ENCODE peak calls at places on chromosomes 12 and 14, in seven cellular contexts. G is thyroid gland, Q is PC-9, O is keratinocyte, X is thoracic aorta, C is adrenal gland, I is tibial artery. E is an unnamed sample. For H3K36me3 and H3K4me1, the result is how much of the 10 kb centered on the place peaks cover.

GRCh38 chr14:55160989-55161388 is 30.4 kb downstream of the DLGAP5 start:
- DNase-seq in G (no peak), Q (no peak), O (no peak), X (no peak), C (no peak), I (no peak), E (no peak)

GRCh38 chr14:52439476-52439875 is 112.8 kb downstream of the TXNDC16 start:
- DNase-seq in G (no peak), Q (no peak), O (no peak), X (no peak), C (no peak), I (no peak), E (no peak)

GRCh38 chr12:3186546-3187237 is 109.5 kb downstream of the TSPAN9 start:
- DNase-seq in G (peak), Q (no peak), O (no peak), X (no peak), C (no peak), I (no peak), E (no peak)

GRCh38 chr12:92398565-92399309 is 253.1 kb upstream of the BTG1 start:
- DNase-seq in G (no peak), Q (no peak), O (no peak), X (no peak), C (no peak), I (no peak), E (no peak)

GRCh38 chr12:11728154-11728755 is 78.8 kb downstream of the ETV6 start:
- DNase-seq in G (no peak), Q (no peak), O (no peak), X (no peak), C (no peak), I (no peak), E (no peak)

GRCh38 chr12:93507151-93507550 is 39.8 kb downstream of the MRPL42 start:
- DNase-seq in G (no peak), Q (no peak), O (no peak), X (no peak), C (no peak), I (no peak), E (no peak)

GRCh38 chr12:27119797-27120196 is 37.4 kb upstream of the C12orf71 start:
- DNase-seq in G (no peak), Q (no peak), O (no peak), X (no peak), C (no peak), I (no peak), E (no peak)

GRCh38 chr12:113903381-113903863 is 62.7 kb downstream of the RBM19 start:
- DNase-seq in G (no peak), Q (no peak), O (no peak), X (no peak), C (no peak), I (no peak), E (no peak)

GRCh38 chr12:2551097-2551496 is 243.7 kb upstream of the FKBP4 start:
- DNase-seq in G (no peak), Q (no peak), O (no peak), X (no peak), C (no peak), I (no peak), E (no peak)

GRCh38 chr14:101823511-101824120 is 62.1 kb downstream of the PPP2R5C start:
- DNase-seq in G (no peak), Q (no peak), O (no peak), X (no peak), C (no peak), I (no peak), E (peak)

GRCh38 chr14:83559721-83560120 is 1970.2 kb upstream of the FLRT2 start:
- DNase-seq in G (no peak), Q (no peak), O (no peak), X (no peak), C (no peak), I (no peak), E (no peak)

GRCh38 chr14:36518586-36519430 is 1.2 kb downstream of the NKX2-1 start:
- DNase-seq in G (no peak), Q (no peak), O (no peak), X (no peak), C (no peak), I (no peak), E (no peak)

GRCh38 chr12:42372154-42372791 is 46.3 kb downstream of the PPHLN1 start:
- DNase-seq in G (no peak), Q (peak), O (no peak), X (no peak), C (no peak), I (no peak), E (no peak)

GRCh38 chr12:109710279-109710746 is 3.3 kb upstream of the FAM222A start:
- DNase-seq in G (no peak), Q (no peak), O (no peak), X (no peak), C (no peak), I (no peak), E (no peak)

GRCh38 chr12:19771858-19772257 is 332.6 kb downstream of the AEBP2 start:
- DNase-seq in G (no peak), Q (no peak), O (no peak), X (no peak), C (no peak), I (no peak), E (no peak)

GRCh38 chr14:74579447-74580274 is 32.4 kb downstream of the LTBP2 start:
- DNase-seq in G (no peak), Q (peak), O (peak), X (no peak), C (no peak), I (no peak), E (no peak)

GRCh38 chr14:33457617-33458016 is 493.3 kb downstream of the EGLN3 start:
- DNase-seq in G (no peak), Q (no peak), O (no peak), X (no peak), C (no peak), I (no peak), E (no peak)

GRCh38 chr12:70692681-70693288 is 55.6 kb upstream of the PTPRB start:
- DNase-seq in G (no peak), Q (no peak), O (no peak), X (no peak), C (no peak), I (no peak), E (no peak)

GRCh38 chr14:102016420-102017090 is 52.2 kb downstream of the DYNC1H1 start:
- DNase-seq in G (no peak), Q (no peak), O (no peak), X (no peak), C (no peak), I (no peak), E (no peak)

GRCh38 chr12:123200414-123200813 is 32.5 kb downstream of the MPHOSPH9 start:
- DNase-seq in G (no peak), Q (no peak), O (no peak), X (no peak), C (no peak), I (no peak), E (no peak)
- H3K36me3 ChIP-seq in G (under half), Q (under half), O (under half), X (under half), C (under half), I (under half), E (under half)

DNA sequence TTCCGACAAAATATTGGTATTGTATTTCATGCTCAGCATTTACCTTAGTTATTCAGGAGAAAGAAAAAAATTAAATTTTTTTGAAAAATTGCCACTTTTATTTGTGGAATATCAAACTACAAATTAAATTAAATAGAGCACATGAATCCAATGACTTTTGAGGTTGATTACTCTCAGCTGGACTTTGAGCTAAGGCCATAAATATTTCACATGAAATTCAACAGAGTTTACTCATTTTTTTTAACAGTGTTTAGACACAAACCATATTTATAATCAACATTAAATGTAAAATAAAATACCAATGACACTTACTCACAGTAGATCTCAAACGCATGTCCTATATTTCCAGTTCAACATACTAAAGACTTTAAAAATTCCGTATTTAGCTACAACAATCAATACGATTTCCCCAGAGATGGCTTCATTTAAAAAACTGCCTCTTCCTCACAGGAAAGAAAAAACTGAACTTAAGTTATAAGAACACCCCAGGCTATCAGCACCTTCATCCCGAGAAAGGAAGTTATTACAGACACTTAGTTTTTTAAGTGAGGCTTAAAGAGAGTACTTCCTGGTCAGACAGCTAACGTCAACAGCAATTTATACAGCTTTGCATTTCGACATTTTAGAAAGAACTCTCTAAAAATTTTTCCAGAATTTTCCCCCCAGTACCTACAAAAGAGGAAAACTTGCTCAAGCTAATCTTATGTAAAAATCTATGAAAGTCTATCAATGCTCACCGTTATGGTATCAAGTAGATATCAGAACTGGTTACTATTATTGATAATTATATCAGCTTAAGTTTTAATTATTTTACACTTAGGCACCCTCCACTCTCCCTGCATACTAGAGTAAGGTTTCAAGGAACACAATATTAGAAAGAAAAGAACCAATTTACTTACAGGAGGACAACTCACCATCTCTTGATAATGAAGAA is 13.8 kb downstream of the TAOK3 start:
- DNase-seq in G (no peak), Q (no peak), O (no peak), X (no peak), C (no peak), I (no peak), E (no peak)
- H3K4me3 ChIP-seq in G (no peak), Q (no peak), O (no peak), X (peak), C (no peak), I (no peak), E (peak)

GRCh38 chr14:54133896-54134295 is 177.3 kb upstream of the BMP4 start:
- DNase-seq in G (peak), Q (peak), O (no peak), X (no peak), C (peak), I (no peak), E (no peak)

GRCh38 chr14:54135804-54136280 is 179.2 kb upstream of the BMP4 start:
- DNase-seq in G (no peak), Q (no peak), O (no peak), X (no peak), C (no peak), I (no peak), E (no peak)

GRCh38 chr14:54138024-54138353 is 181.4 kb upstream of the BMP4 start:
- DNase-seq in G (no peak), Q (no peak), O (no peak), X (no peak), C (no peak), I (no peak), E (no peak)

GRCh38 chr14:54136894-54137665 is 180.5 kb upstream of the BMP4 start:
- DNase-seq in G (peak), Q (no peak), O (no peak), X (no peak), C (no peak), I (no peak), E (no peak)

DNA sequence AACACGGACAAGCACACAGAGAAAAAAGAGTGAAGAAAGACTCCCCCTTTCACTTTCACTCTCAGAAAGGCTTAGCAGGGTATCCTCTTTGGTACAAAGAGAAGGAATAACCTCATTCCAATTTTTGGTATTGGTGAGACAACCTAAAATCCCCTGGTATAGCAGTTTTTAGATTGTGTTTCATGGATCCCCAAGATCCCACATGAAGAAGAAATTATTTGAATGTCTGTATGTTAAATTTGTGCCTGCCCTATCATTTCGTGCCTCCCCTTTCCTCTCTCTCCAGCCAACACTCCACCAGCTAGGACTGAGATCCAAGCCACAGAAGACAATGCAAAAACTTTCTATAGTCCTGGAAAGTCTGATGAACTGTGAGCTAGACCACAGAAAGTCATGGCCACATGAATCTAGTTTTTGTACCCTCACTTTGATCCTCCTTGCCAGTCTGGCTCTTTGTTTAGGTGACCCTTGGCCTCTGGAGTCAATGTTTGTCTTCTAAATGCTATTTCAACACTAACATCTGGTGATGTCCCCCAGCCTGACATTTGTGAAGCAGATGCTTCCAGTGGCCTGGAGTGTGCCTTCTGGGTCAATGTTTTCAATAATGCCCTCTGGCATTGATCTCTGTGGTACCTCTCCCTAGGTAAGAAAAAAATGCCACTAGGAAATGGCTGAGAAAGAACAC is 181.9 kb upstream of the BMP4 start:
- DNase-seq in G (no peak), Q (no peak), O (no peak), X (no peak), C (no peak), I (no peak), E (no peak)
- H3K4me1 ChIP-seq in G (under half), Q (under half), O (under half), X (under half), C (under half), I (under half), E (under half)

GRCh38 chr12:4379410-4379809 is at the start of gene FGF23:
- DNase-seq in G (peak), Q (peak), O (no peak), X (no peak), C (no peak), I (no peak), E (no peak)
- H3K36me3 ChIP-seq in G (under half), Q (under half), O (under half), X (under half), C (under half), I (under half), E (under half)

DNA sequence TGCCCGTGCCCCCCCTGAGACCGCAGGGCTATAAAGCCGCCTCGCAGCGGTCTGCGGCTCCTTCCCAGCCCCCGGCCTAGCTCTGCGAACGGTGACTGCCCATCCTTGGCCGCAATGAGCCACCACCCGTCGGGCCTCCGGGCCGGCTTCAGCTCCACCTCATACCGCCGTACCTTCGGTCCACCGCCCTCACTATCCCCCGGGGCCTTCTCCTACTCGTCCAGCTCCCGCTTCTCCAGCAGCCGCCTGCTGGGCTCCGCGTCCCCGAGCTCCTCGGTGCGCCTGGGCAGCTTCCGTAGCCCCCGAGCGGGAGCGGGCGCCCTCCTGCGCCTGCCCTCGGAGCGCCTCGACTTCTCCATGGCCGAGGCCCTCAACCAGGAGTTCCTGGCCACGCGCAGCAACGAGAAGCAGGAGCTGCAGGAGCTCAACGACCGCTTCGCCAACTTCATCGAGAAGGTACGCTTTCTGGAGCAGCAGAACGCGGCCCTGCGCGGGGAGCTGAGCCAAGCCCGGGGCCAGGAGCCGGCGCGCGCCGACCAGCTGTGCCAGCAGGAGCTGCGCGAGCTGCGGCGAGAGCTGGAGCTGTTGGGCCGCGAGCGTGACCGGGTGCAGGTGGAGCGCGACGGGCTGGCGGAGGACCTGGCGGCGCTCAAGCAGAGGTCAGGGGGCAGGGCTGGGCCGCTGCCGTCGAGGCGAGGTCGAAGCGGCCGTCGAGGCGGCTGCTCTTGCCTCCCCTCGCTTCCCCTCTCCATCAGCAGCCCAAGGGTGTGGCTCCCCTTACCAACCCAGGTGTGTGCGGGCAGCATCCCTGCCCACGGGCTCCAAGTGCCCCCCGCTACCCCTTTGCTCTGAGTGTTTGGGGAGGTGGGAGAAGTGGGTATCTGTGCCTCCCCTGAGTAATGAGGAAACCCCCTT is at the start of gene PRPH:
- DNase-seq in G (peak), Q (no peak), O (no peak), X (no peak), C (no peak), I (peak), E (no peak)
- H3K4me3 ChIP-seq in G (no peak), Q (no peak), O (no peak), X (peak), C (no peak), I (no peak), E (no peak)

DNA sequence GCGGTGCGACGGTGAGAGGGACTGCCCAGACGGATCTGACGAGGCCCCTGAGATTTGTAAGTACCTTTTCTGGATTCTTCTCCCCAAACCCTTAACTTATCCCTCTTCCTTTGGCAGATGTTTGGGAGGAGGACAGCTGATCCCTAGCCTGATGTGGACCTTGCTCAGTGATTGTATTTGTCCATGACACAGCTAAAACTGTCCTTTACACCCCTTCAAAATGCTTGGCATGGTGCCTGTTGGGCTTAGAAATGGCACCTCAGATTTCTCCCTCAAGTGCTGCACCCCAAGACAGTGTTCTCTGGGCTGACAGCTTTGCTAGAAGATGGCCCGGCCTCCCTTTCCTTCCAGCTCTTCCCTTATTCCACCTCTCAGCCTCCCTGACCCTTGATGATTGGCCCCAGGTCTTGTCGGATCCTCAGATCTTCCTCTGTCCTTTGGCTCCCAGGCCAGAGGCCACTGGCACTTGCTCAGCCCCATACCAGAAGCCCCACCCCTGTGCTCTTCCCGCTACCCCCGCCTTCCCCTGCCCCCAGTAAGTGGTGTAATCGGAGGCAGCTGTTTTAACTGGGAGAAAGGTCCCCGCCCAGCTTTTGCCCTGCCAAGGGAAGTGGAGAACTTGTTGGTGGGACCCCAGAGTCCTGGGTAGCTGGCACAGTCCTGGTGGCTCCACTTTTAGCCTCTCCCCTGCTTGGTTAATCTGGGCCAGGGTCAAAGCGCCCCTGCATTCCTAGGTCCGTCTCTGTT is 8.7 kb downstream of the LRP1-AS start:
- DNase-seq in G (peak), Q (no peak), O (no peak), X (no peak), C (peak), I (peak), E (no peak)
- H3K4me1 ChIP-seq in G (under half), Q (under half), O (under half), X (half or more), C (under half), I (half or more), E (under half)

GRCh38 chr14:105142651-105143450 is 25.7 kb downstream of the JAG2 start:
- DNase-seq in G (no peak), Q (no peak), O (no peak), X (no peak), C (no peak), I (peak), E (no peak)
- H3K36me3 ChIP-seq in G (under half), Q (under half), O (under half), X (under half), C (under half), I (under half), E (under half)

E was measured in effector memory CD4-positive, alpha-beta T cell.